ENCODE peak calls at places on chromosomes 16 and 17, in eight cellular contexts. One of them, this sample, is unnamed.

GRCh38 chr16:56657555-56658430 is at the start of gene MT1F:
- DNase-seq in colonic mucosa: peak
- DNase-seq in epithelial cell of proximal tubule: no peak
- DNase-seq in fibroblast of the aortic adventitia: no peak
- DNase-seq in psoas muscle: peak
- DNase-seq in GM12865: peak
- DNase-seq in kidney epithelial cell: peak
- DNase-seq in right lobe of liver: peak
- DNase-seq in this sample: peak

GRCh38 chr17:62703776-62704380 is 76.4 kb downstream of the MRC2 start:
- DNase-seq in fibroblast of the aortic adventitia: peak
- DNase-seq in epithelial cell of proximal tubule: no peak
- DNase-seq in kidney epithelial cell: no peak
- DNase-seq in right lobe of liver: peak
- DNase-seq in colonic mucosa: peak
- DNase-seq in psoas muscle: peak
- DNase-seq in GM12865: peak
- DNase-seq in this sample: peak

GRCh38 chr16:12573300-12573699 is 230.4 kb downstream of the CPPED1 start:
- DNase-seq in psoas muscle: no peak
- DNase-seq in kidney epithelial cell: no peak
- DNase-seq in fibroblast of the aortic adventitia: no peak
- DNase-seq in right lobe of liver: no peak
- DNase-seq in colonic mucosa: peak
- DNase-seq in GM12865: peak
- DNase-seq in epithelial cell of proximal tubule: no peak
- DNase-seq in this sample: peak

GRCh38 chr17:30263552-30264333 is 28.0 kb downstream of the BLMH start:
- DNase-seq in psoas muscle: no peak
- DNase-seq in right lobe of liver: peak
- DNase-seq in kidney epithelial cell: no peak
- DNase-seq in GM12865: no peak
- DNase-seq in epithelial cell of proximal tubule: peak
- DNase-seq in fibroblast of the aortic adventitia: peak
- DNase-seq in colonic mucosa: no peak
- DNase-seq in this sample: no peak

GRCh38 chr17:83071365-83071764 is 8.0 kb upstream of the METRNL start:
- DNase-seq in epithelial cell of proximal tubule: no peak
- DNase-seq in fibroblast of the aortic adventitia: no peak
- DNase-seq in GM12865: no peak
- DNase-seq in kidney epithelial cell: no peak
- DNase-seq in right lobe of liver: no peak
- DNase-seq in colonic mucosa: no peak
- DNase-seq in psoas muscle: no peak
- DNase-seq in this sample: no peak

GRCh38 chr16:8924214-8924613 is 39.5 kb downstream of the USP7 start:
- DNase-seq in fibroblast of the aortic adventitia: no peak
- DNase-seq in GM12865: peak
- DNase-seq in right lobe of liver: peak
- DNase-seq in colonic mucosa: peak
- DNase-seq in epithelial cell of proximal tubule: no peak
- DNase-seq in psoas muscle: peak
- DNase-seq in kidney epithelial cell: no peak
- DNase-seq in this sample: peak

GRCh38 chr17:17051380-17051779 is 9.1 kb downstream of the MPRIP start:
- DNase-seq in right lobe of liver: no peak
- DNase-seq in epithelial cell of proximal tubule: no peak
- DNase-seq in GM12865: no peak
- DNase-seq in fibroblast of the aortic adventitia: no peak
- DNase-seq in kidney epithelial cell: no peak
- DNase-seq in psoas muscle: no peak
- DNase-seq in colonic mucosa: no peak
- DNase-seq in this sample: no peak

GRCh38 chr17:3913531-3914318 is 2.5 kb downstream of the P2RX1 start:
- DNase-seq in psoas muscle: peak
- DNase-seq in kidney epithelial cell: no peak
- DNase-seq in right lobe of liver: peak
- DNase-seq in epithelial cell of proximal tubule: no peak
- DNase-seq in colonic mucosa: peak
- DNase-seq in GM12865: peak
- DNase-seq in fibroblast of the aortic adventitia: peak
- DNase-seq in this sample: peak

GRCh38 chr17:61814485-61814884 is 48.8 kb downstream of the BRIP1 start:
- DNase-seq in GM12865: no peak
- DNase-seq in right lobe of liver: no peak
- DNase-seq in kidney epithelial cell: no peak
- DNase-seq in fibroblast of the aortic adventitia: no peak
- DNase-seq in psoas muscle: no peak
- DNase-seq in colonic mucosa: no peak
- DNase-seq in epithelial cell of proximal tubule: no peak
- DNase-seq in this sample: no peak

GRCh38 chr17:42111901-42112551 is 488 bp downstream of the DHX58 start:
- DNase-seq in epithelial cell of proximal tubule: no peak
- DNase-seq in colonic mucosa: peak
- DNase-seq in psoas muscle: no peak
- DNase-seq in fibroblast of the aortic adventitia: peak
- DNase-seq in kidney epithelial cell: no peak
- DNase-seq in right lobe of liver: peak
- DNase-seq in GM12865: peak
- DNase-seq in this sample: peak

GRCh38 chr17:65531508-65532431 is 29.7 kb downstream of the AXIN2 start:
- DNase-seq in fibroblast of the aortic adventitia: peak
- DNase-seq in colonic mucosa: no peak
- DNase-seq in psoas muscle: peak
- DNase-seq in epithelial cell of proximal tubule: no peak
- DNase-seq in right lobe of liver: peak
- DNase-seq in kidney epithelial cell: no peak
- DNase-seq in GM12865: no peak
- DNase-seq in this sample: no peak

GRCh38 chr17:5630434-5630833 is 46.1 kb upstream of the NLRP1 start:
- DNase-seq in GM12865: no peak
- DNase-seq in colonic mucosa: no peak
- DNase-seq in psoas muscle: no peak
- DNase-seq in right lobe of liver: no peak
- DNase-seq in kidney epithelial cell: no peak
- DNase-seq in fibroblast of the aortic adventitia: peak
- DNase-seq in epithelial cell of proximal tubule: no peak
- DNase-seq in this sample: no peak

GRCh38 chr16:50627419-50627818 is 53.7 kb downstream of the SNX20 start:
- DNase-seq in psoas muscle: peak
- DNase-seq in fibroblast of the aortic adventitia: peak
- DNase-seq in colonic mucosa: peak
- DNase-seq in kidney epithelial cell: no peak
- DNase-seq in right lobe of liver: no peak
- DNase-seq in GM12865: peak
- DNase-seq in epithelial cell of proximal tubule: no peak
- DNase-seq in this sample: peak

GRCh38 chr16:3058173-3059030 is 7.0 kb upstream of the IL32 start:
- DNase-seq in psoas muscle: peak
- DNase-seq in epithelial cell of proximal tubule: no peak
- DNase-seq in fibroblast of the aortic adventitia: no peak
- DNase-seq in kidney epithelial cell: no peak
- DNase-seq in colonic mucosa: peak
- DNase-seq in right lobe of liver: peak
- DNase-seq in GM12865: peak
- DNase-seq in this sample: peak

GRCh38 chr17:76569607-76570279 is 15.9 kb downstream of the ST6GALNAC2 start:
- DNase-seq in kidney epithelial cell: no peak
- DNase-seq in GM12865: no peak
- DNase-seq in epithelial cell of proximal tubule: no peak
- DNase-seq in fibroblast of the aortic adventitia: no peak
- DNase-seq in colonic mucosa: no peak
- DNase-seq in right lobe of liver: peak
- DNase-seq in psoas muscle: peak
- DNase-seq in this sample: no peak

GRCh38 chr17:40317345-40317873 is 8.4 kb downstream of the RARA start:
- DNase-seq in psoas muscle: peak
- DNase-seq in right lobe of liver: no peak
- DNase-seq in GM12865: peak
- DNase-seq in fibroblast of the aortic adventitia: peak
- DNase-seq in colonic mucosa: peak
- DNase-seq in epithelial cell of proximal tubule: no peak
- DNase-seq in kidney epithelial cell: no peak
- DNase-seq in this sample: peak

GRCh38 chr17:73401911-73402310 is 90.1 kb upstream of the CDC42EP4 start:
- DNase-seq in right lobe of liver: no peak
- DNase-seq in kidney epithelial cell: no peak
- DNase-seq in epithelial cell of proximal tubule: no peak
- DNase-seq in colonic mucosa: no peak
- DNase-seq in GM12865: peak
- DNase-seq in psoas muscle: peak
- DNase-seq in fibroblast of the aortic adventitia: peak
- DNase-seq in this sample: no peak

GRCh38 chr17:7587831-7588230 is 2.1 kb downstream of the SOX15 start:
- DNase-seq in GM12865: no peak
- DNase-seq in psoas muscle: no peak
- DNase-seq in right lobe of liver: no peak
- DNase-seq in kidney epithelial cell: no peak
- DNase-seq in epithelial cell of proximal tubule: no peak
- DNase-seq in fibroblast of the aortic adventitia: no peak
- DNase-seq in colonic mucosa: no peak
- DNase-seq in this sample: no peak

GRCh38 chr16:49478107-49478506 is 104.5 kb downstream of the C16orf78 start:
- DNase-seq in colonic mucosa: no peak
- DNase-seq in right lobe of liver: no peak
- DNase-seq in epithelial cell of proximal tubule: no peak
- DNase-seq in fibroblast of the aortic adventitia: no peak
- DNase-seq in GM12865: peak
- DNase-seq in psoas muscle: no peak
- DNase-seq in kidney epithelial cell: no peak
- DNase-seq in this sample: no peak

GRCh38 chr16:27325736-27326135 is 12.0 kb downstream of the IL4R start:
- DNase-seq in epithelial cell of proximal tubule: no peak
- DNase-seq in kidney epithelial cell: no peak
- DNase-seq in colonic mucosa: no peak
- DNase-seq in psoas muscle: no peak
- DNase-seq in right lobe of liver: no peak
- DNase-seq in GM12865: no peak
- DNase-seq in fibroblast of the aortic adventitia: no peak
- DNase-seq in this sample: no peak

DNA sequence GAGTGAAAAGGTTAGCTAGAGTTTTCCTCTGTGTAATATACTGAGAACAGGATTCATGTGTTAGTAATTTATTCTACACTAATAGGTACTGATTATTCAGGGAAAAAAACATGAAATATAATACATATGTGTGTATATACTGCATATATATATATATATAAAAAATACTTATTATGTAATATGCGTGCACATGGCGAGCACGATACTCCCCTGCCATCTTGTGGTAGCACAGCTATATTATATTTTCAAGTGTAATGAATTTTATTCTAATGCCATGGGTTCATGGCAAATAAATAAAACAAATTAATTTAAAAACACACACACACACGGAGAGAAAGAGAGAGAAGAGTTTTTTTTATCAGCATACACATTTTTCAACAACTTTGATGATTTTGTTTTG is 460.6 kb downstream of the KCNJ2 start:
- DNase-seq in epithelial cell of proximal tubule: no peak
- DNase-seq in colonic mucosa: no peak
- DNase-seq in right lobe of liver: no peak
- DNase-seq in fibroblast of the aortic adventitia: peak
- DNase-seq in GM12865: no peak
- DNase-seq in psoas muscle: no peak
- DNase-seq in kidney epithelial cell: no peak
- DNase-seq in this sample: no peak
- TF ChIP-seq CTCF in epithelial cell of proximal tubule: no peak
- TF ChIP-seq CTCF in colonic mucosa: peak
- TF ChIP-seq CTCF in right lobe of liver: no peak
- TF ChIP-seq CTCF in fibroblast of the aortic adventitia: no peak
- TF ChIP-seq CTCF in GM12865: no peak
- TF ChIP-seq CTCF in psoas muscle: peak
- TF ChIP-seq CTCF in kidney epithelial cell: no peak
- TF ChIP-seq CTCF in this sample: no peak

DNA sequence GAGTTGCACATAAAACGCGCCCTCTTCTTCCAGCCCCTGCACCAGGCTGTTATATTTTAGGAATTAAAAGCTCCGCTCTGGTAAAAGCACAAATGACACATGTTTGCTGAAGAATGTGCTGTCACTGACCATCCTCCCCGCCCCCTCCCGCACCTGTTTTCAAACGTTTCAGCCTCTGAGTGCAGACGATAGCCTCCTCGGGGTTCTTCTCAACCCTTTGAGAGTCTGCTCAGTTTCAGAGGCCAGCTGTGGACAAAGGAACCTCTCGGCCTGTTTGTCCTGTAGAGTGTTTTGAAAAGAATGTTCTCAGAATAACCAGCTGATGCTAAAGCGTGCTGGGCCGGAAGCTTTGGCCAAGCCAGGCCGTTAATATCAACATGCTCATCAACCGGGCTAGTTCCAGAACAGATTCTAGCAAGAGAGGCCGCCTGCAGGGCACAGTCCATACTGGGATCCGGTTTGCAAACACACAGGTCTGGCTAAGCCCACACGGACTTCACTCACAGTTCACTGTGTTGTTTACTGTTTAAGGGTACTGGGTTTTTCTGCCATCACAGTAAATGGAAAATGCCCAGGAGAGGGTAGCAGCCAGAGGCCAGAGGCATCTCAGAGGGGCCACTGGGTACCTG is 6.4 kb upstream of the CACNG4 start:
- DNase-seq in fibroblast of the aortic adventitia: no peak
- DNase-seq in epithelial cell of proximal tubule: no peak
- DNase-seq in kidney epithelial cell: no peak
- DNase-seq in colonic mucosa: no peak
- DNase-seq in right lobe of liver: no peak
- DNase-seq in psoas muscle: no peak
- DNase-seq in GM12865: no peak
- DNase-seq in this sample: no peak
- TF ChIP-seq CTCF in fibroblast of the aortic adventitia: no peak
- TF ChIP-seq CTCF in epithelial cell of proximal tubule: no peak
- TF ChIP-seq CTCF in kidney epithelial cell: no peak
- TF ChIP-seq CTCF in colonic mucosa: no peak
- TF ChIP-seq CTCF in right lobe of liver: no peak
- TF ChIP-seq CTCF in psoas muscle: no peak
- TF ChIP-seq CTCF in GM12865: no peak
- TF ChIP-seq CTCF in this sample: no peak

GRCh38 chr17:48261297-48261880 is 153.8 kb downstream of the SNX11 start:
- DNase-seq in colonic mucosa: peak
- DNase-seq in epithelial cell of proximal tubule: no peak
- DNase-seq in GM12865: peak
- DNase-seq in right lobe of liver: no peak
- DNase-seq in kidney epithelial cell: no peak
- DNase-seq in psoas muscle: no peak
- DNase-seq in fibroblast of the aortic adventitia: no peak
- DNase-seq in this sample: no peak
- TF ChIP-seq CTCF in colonic mucosa: peak
- TF ChIP-seq CTCF in epithelial cell of proximal tubule: peak
- TF ChIP-seq CTCF in GM12865: peak
- TF ChIP-seq CTCF in right lobe of liver: peak
- TF ChIP-seq CTCF in kidney epithelial cell: peak
- TF ChIP-seq CTCF in psoas muscle: peak
- TF ChIP-seq CTCF in fibroblast of the aortic adventitia: peak
- TF ChIP-seq CTCF in this sample: peak

DNA sequence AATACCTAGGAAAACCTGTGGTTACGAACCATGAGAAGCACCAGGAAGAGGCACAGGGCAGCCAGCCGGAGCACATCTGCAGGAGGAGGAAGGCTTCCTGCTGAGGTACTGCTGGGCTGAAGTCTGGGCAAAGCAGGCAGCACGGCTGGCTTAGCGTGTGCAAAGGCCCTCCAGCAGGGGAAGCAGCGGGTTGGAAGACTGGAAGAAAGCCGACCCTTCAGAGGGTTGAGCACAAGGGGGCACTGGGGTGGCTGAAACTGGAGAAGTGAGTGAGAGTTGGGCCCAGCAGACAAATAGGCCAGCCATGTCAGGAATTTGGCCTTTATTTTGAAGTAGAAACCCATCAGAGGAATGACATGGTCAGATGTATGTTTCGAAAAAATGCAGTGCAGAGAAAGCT is 12.1 kb upstream of the HSD3B7 start:
- DNase-seq in right lobe of liver: no peak
- DNase-seq in psoas muscle: no peak
- DNase-seq in colonic mucosa: no peak
- DNase-seq in fibroblast of the aortic adventitia: no peak
- DNase-seq in GM12865: no peak
- DNase-seq in kidney epithelial cell: no peak
- DNase-seq in epithelial cell of proximal tubule: no peak
- DNase-seq in this sample: no peak
- TF ChIP-seq CTCF in right lobe of liver: no peak
- TF ChIP-seq CTCF in psoas muscle: no peak
- TF ChIP-seq CTCF in colonic mucosa: no peak
- TF ChIP-seq CTCF in fibroblast of the aortic adventitia: no peak
- TF ChIP-seq CTCF in GM12865: no peak
- TF ChIP-seq CTCF in kidney epithelial cell: no peak
- TF ChIP-seq CTCF in epithelial cell of proximal tubule: no peak
- TF ChIP-seq CTCF in this sample: peak

This sample was measured in GM13976.